ENCODE peak calls at places on chromosomes 7 and 10, in five cellular contexts. F, W, H, K and G are unnamed samples.
A peak's percentile ranks its signal among the peaks of the same experiment; 100 is the strongest.

GRCh38 chr10:70913546-70914240 is 25.3 kb upstream of the PCBD1 start:
- DNase-seq in H (no peak), W (no peak), K (no peak), F (peak; percentile 11), G (no peak)

GRCh38 chr7:144027070-144027469 is 21.7 kb upstream of the OR2A5 start:
- DNase-seq in H (no peak), W (no peak), F (peak; percentile 50), K (peak; percentile 20), G (peak; percentile 37)

GRCh38 chr7:41189866-41190265 is 513.0 kb downstream of the INHBA start:
- DNase-seq in F (peak; percentile 60), H (no peak), K (no peak), W (no peak), G (peak; percentile 97)

GRCh38 chr7:11128500-11128899 is 154.8 kb downstream of the PHF14 start:
- DNase-seq in F (no peak), H (no peak), K (no peak), W (no peak), G (no peak)

GRCh38 chr7:5635461-5636445 is 145.7 kb downstream of the RNF216 start:
- DNase-seq in W (no peak), F (peak; percentile 31), H (no peak), K (peak; percentile 54), G (peak; percentile 26)

GRCh38 chr7:19024261-19024660 is 93.2 kb downstream of the TWIST1 start:
- DNase-seq in W (no peak), H (no peak), F (no peak), K (no peak), G (no peak)

GRCh38 chr7:72546586-72546985 is 134.4 kb upstream of the CALN1 start:
- DNase-seq in H (no peak), W (no peak), K (no peak), F (no peak), G (no peak)

GRCh38 chr10:131147301-131147975 is 164.1 kb downstream of the TCERG1L start:
- DNase-seq in H (no peak), K (no peak), F (no peak), W (no peak), G (no peak)